ENCODE peak calls at places on chromosome 13, in five cellular contexts. B is heart right ventricle, U is astrocyte of the spinal cord, C is retinal pigment epithelial cell, M is heart left ventricle. W is an unnamed sample.

GRCh38 chr13:79525051-79525450 is 44.1 kb downstream of the NDFIP2 start:
- DNase-seq in M (no peak), C (no peak), B (no peak), U (no peak), W (no peak)

GRCh38 chr13:20340136-20340758 is 108.1 kb upstream of the GJB6 start:
- DNase-seq in M (no peak), C (no peak), B (no peak), U (no peak), W (no peak)

GRCh38 chr13:68749801-68750200 is 1357.8 kb upstream of the ATXN8OS start:
- DNase-seq in U (peak), B (no peak), C (no peak), M (no peak), W (no peak)

GRCh38 chr13:76939215-76939614 is 9.1 kb upstream of the ACOD1 start:
- DNase-seq in U (no peak), B (no peak), C (no peak), M (no peak), W (peak)

GRCh38 chr13:29483211-29483610 is 112.3 kb downstream of the SLC7A1 start:
- DNase-seq in U (no peak), B (peak), M (peak), C (no peak), W (no peak)

GRCh38 chr13:34591801-34592454 is 350.1 kb upstream of the NBEA start:
- DNase-seq in C (no peak), M (peak), U (no peak), B (peak), W (no peak)

GRCh38 chr13:113954046-113954841 is 19.6 kb downstream of the C13orf46 start:
- DNase-seq in M (no peak), U (no peak), B (no peak), C (no peak), W (no peak)

GRCh38 chr13:31322025-31322424 is 122.2 kb downstream of the B3GLCT start:
- DNase-seq in B (no peak), C (no peak), U (no peak), M (no peak), W (no peak)

GRCh38 chr13:97185291-97185690 is 36.8 kb upstream of the MBNL2 start:
- DNase-seq in M (no peak), B (no peak), U (no peak), C (no peak), W (no peak)

GRCh38 chr13:105048685-105049084 is 1486.8 kb downstream of the EFNB2 start:
- DNase-seq in C (no peak), B (no peak), U (no peak), M (no peak), W (no peak)

GRCh38 chr13:36207672-36208071 is 6.7 kb downstream of the SOHLH2 start:
- DNase-seq in U (no peak), B (no peak), C (no peak), M (no peak), W (no peak)

GRCh38 chr13:104008571-104009435 is 942.6 kb upstream of the SLC10A2 start:
- DNase-seq in U (peak), C (no peak), B (no peak), M (no peak), W (no peak)
- H3K4me3 ChIP-seq in U (no peak), C (no peak), B (no peak), M (no peak), W (no peak)

GRCh38 chr13:40564342-40564997 is 102.0 kb downstream of the FOXO1 start:
- DNase-seq in B (no peak), M (no peak), U (no peak), C (no peak), W (no peak)
- TF ChIP-seq CTCF in B (peak), M (no peak), U (peak), C (peak), W (no peak)

GRCh38 chr13:112328936-112329335 is 47.2 kb upstream of the SPACA7 start:
- DNase-seq in U (no peak), B (no peak), M (no peak), C (no peak), W (no peak)
- H3K4me3 ChIP-seq in U (no peak), B (no peak), M (no peak), C (no peak), W (no peak)

GRCh38 chr13:75679459-75679858 is 43.3 kb downstream of the LMO7 start:
- DNase-seq in M (no peak), U (no peak), C (no peak), B (no peak), W (no peak)

GRCh38 chr13:75689686-75690085 is 53.6 kb downstream of the LMO7 start:
- DNase-seq in B (no peak), C (no peak), M (no peak), U (no peak), W (no peak)

GRCh38 chr13:75687145-75687763 is 51.1 kb downstream of the LMO7 start:
- DNase-seq in M (no peak), U (peak), C (no peak), B (no peak), W (no peak)

GRCh38 chr13:75691183-75691582 is 55.1 kb downstream of the LMO7 start:
- DNase-seq in B (no peak), U (no peak), M (no peak), C (no peak), W (no peak)

GRCh38 chr13:75685239-75685697 is 49.1 kb downstream of the LMO7 start:
- DNase-seq in C (no peak), B (no peak), U (peak), M (no peak), W (peak)
- TF ChIP-seq CTCF in C (peak), B (no peak), U (peak), M (no peak), W (peak)

GRCh38 chr13:51419015-51419636 is 33.7 kb downstream of the INTS6 start:
- DNase-seq in B (no peak), C (no peak), U (no peak), M (no peak), W (no peak)

GRCh38 chr13:51417716-51418115 is 35.1 kb downstream of the INTS6 start:
- DNase-seq in C (no peak), B (no peak), M (no peak), U (no peak), W (no peak)

GRCh38 chr13:51423766-51424165 is 29.1 kb downstream of the INTS6 start:
- DNase-seq in B (no peak), C (no peak), M (no peak), U (no peak), W (no peak)

GRCh38 chr13:51422484-51422883 is 30.4 kb downstream of the INTS6 start:
- DNase-seq in U (no peak), M (no peak), C (no peak), B (no peak), W (no peak)

DNA sequence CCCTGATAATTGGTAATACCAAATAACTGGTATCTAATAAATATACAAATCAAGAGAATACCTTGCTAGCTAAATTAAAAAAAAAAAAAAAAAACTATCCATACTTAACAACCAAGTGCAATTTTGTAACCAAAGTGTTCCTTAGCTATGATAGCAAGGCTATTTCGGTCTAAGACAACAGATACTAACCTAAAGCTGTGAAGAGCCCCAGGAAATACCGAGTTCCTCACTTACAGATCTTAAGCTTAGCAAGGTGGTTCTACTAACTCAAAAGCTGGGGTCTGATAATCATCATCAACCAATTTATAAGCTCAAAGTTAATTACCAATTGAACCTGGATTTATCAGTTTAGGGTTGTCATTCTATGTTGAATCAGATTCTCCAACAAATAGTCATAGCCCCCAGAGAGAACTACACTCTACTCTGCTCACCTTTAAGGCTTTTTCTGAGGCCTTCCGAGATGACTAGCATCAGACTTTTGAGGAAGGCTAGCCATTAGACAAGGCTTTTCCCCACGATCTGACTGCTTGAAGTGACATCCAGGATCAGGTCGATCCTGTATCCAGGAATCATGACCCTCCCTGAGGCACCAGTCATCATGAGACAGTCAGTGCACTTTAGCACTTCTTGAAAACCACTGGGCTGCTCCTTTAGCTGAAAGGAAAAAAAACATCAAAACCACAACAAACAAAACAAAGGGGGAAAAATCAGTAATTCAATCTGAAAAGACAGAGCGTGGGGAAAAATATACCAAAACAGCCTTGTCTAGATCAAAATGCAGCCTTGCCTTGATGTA is 32.0 kb downstream of the INTS6 start:
- DNase-seq in C (no peak), B (no peak), U (no peak), M (no peak), W (no peak)
- H3K4me3 ChIP-seq in C (no peak), B (no peak), U (no peak), M (no peak), W (no peak)

GRCh38 chr13:60604058-60604457 is 207.0 kb downstream of the TDRD3 start:
- DNase-seq in M (no peak), C (no peak), U (no peak), B (no peak), W (no peak)
- TF ChIP-seq CTCF in M (no peak), C (no peak), U (no peak), B (no peak), W (no peak)

DNA sequence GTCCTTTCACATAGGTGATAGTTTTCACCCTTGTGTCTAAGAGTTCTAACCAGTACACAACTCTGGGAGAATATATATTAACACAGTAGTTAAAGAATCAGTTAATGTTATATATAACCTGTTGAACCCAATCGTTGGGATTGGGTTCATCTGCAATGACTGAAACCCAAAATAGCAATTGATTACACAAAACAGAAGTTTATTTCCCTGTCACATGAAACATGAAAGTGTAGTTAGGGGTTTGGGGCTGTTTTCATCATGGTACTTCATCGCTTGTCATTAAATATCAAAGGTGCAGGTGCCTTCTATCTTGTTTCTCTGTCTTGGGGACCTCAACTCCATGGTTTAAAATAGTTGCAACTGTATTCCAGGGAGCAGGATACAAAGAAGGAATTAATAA is 106.6 kb downstream of the TBC1D4 start:
- DNase-seq in M (no peak), B (no peak), U (no peak), C (no peak), W (no peak)
- H3K4me3 ChIP-seq in M (no peak), B (no peak), U (no peak), C (no peak), W (no peak)

W was measured in AG04449.